ENCODE peak calls at places on chromosomes 2 and 18, in four cellular contexts. One of them, this sample, is unnamed.

GRCh38 chr2:70977605-70978205 is 725 bp upstream of the ANKRD53 start:
- DNase-seq in mesendoderm: no peak
- DNase-seq in H1: peak; percentile 48
- DNase-seq in trophoblast cell: peak; percentile 92
- DNase-seq in this sample: no peak

GRCh38 chr18:68489018-68489792 is 225.7 kb downstream of the TMX3 start:
- DNase-seq in mesendoderm: peak; percentile 67
- DNase-seq in H1: no peak
- DNase-seq in trophoblast cell: no peak
- DNase-seq in this sample: peak; percentile 52

GRCh38 chr2:33051586-33052385 is 105.0 kb downstream of the LTBP1 start:
- DNase-seq in mesendoderm: no peak
- DNase-seq in H1: no peak
- DNase-seq in trophoblast cell: peak; percentile 81
- DNase-seq in this sample: no peak

GRCh38 chr2:222483513-222484039 is 59.2 kb downstream of the SGPP2 start:
- DNase-seq in mesendoderm: peak; percentile 38
- DNase-seq in H1: no peak
- DNase-seq in trophoblast cell: no peak
- DNase-seq in this sample: no peak

GRCh38 chr2:216583157-216583556 is 50.1 kb upstream of the IGFBP2 start:
- DNase-seq in mesendoderm: no peak
- DNase-seq in H1: no peak
- DNase-seq in trophoblast cell: no peak
- DNase-seq in this sample: no peak

GRCh38 chr18:61154866-61155265 is 178.4 kb upstream of the CDH20 start:
- DNase-seq in mesendoderm: no peak
- DNase-seq in H1: no peak
- DNase-seq in trophoblast cell: no peak
- DNase-seq in this sample: no peak

GRCh38 chr2:2148776-2149175 is 182.3 kb downstream of the MYT1L start:
- DNase-seq in mesendoderm: no peak
- DNase-seq in H1: no peak
- DNase-seq in trophoblast cell: no peak
- DNase-seq in this sample: no peak

GRCh38 chr2:39481611-39482010 is 44.5 kb upstream of the MAP4K3 start:
- DNase-seq in mesendoderm: no peak
- DNase-seq in H1: no peak
- DNase-seq in trophoblast cell: no peak
- DNase-seq in this sample: no peak

GRCh38 chr18:61528961-61529360 is 195.7 kb downstream of the CDH20 start:
- DNase-seq in mesendoderm: no peak
- DNase-seq in H1: no peak
- DNase-seq in trophoblast cell: peak; percentile 69
- DNase-seq in this sample: no peak

GRCh38 chr2:219447242-219448098 is 12.8 kb downstream of the SPEG start:
- DNase-seq in mesendoderm: no peak
- DNase-seq in H1: no peak
- DNase-seq in trophoblast cell: no peak
- DNase-seq in this sample: no peak

GRCh38 chr18:61991201-61991600 is 98.4 kb upstream of the RNF152 start:
- DNase-seq in mesendoderm: no peak
- DNase-seq in H1: no peak
- DNase-seq in trophoblast cell: no peak
- DNase-seq in this sample: no peak

GRCh38 chr2:120379916-120380893 is 34.3 kb downstream of the INHBB start:
- DNase-seq in mesendoderm: no peak
- DNase-seq in H1: no peak
- DNase-seq in trophoblast cell: no peak
- DNase-seq in this sample: no peak

GRCh38 chr2:196113061-196113974 is 44.7 kb upstream of the DNAH7 start:
- DNase-seq in mesendoderm: peak; percentile 23
- DNase-seq in H1: no peak
- DNase-seq in trophoblast cell: no peak
- DNase-seq in this sample: no peak

GRCh38 chr2:11056614-11057013 is 98.7 kb upstream of the SLC66A3 start:
- DNase-seq in mesendoderm: no peak
- DNase-seq in H1: no peak
- DNase-seq in trophoblast cell: no peak
- DNase-seq in this sample: no peak

GRCh38 chr2:96762529-96763253 is 2.0 kb downstream of the CNNM4 start:
- DNase-seq in mesendoderm: peak; percentile 85
- DNase-seq in H1: peak; percentile 61
- DNase-seq in trophoblast cell: no peak
- DNase-seq in this sample: peak; percentile 66

GRCh38 chr18:54947115-54947514 is 12.1 kb downstream of the CCDC68 start:
- DNase-seq in mesendoderm: no peak
- DNase-seq in H1: no peak
- DNase-seq in trophoblast cell: no peak
- DNase-seq in this sample: no peak

GRCh38 chr18:54946149-54946581 is 13.1 kb downstream of the CCDC68 start:
- DNase-seq in mesendoderm: no peak
- DNase-seq in H1: no peak
- DNase-seq in trophoblast cell: peak; percentile 36
- DNase-seq in this sample: no peak

GRCh38 chr18:54948350-54948837 is 10.9 kb downstream of the CCDC68 start:
- DNase-seq in mesendoderm: no peak
- DNase-seq in H1: no peak
- DNase-seq in trophoblast cell: no peak
- DNase-seq in this sample: no peak

GRCh38 chr18:54942569-54942968 is 16.7 kb downstream of the CCDC68 start:
- DNase-seq in mesendoderm: no peak
- DNase-seq in H1: no peak
- DNase-seq in trophoblast cell: peak; percentile 45
- DNase-seq in this sample: no peak

GRCh38 chr18:54945726-54946125 is 13.5 kb downstream of the CCDC68 start:
- DNase-seq in mesendoderm: no peak
- DNase-seq in H1: no peak
- DNase-seq in trophoblast cell: no peak
- DNase-seq in this sample: no peak
- H4K8ac ChIP-seq in mesendoderm: no peak overlapping the region
- H4K8ac ChIP-seq in H1: no peak overlapping the region
- H4K8ac ChIP-seq in trophoblast cell: no peak overlapping the region
- H4K8ac ChIP-seq in this sample: no peak overlapping the region

GRCh38 chr2:145356046-145356445 is 836.1 kb upstream of the ZEB2 start:
- DNase-seq in mesendoderm: no peak
- DNase-seq in H1: no peak
- DNase-seq in trophoblast cell: no peak
- DNase-seq in this sample: no peak

DNA sequence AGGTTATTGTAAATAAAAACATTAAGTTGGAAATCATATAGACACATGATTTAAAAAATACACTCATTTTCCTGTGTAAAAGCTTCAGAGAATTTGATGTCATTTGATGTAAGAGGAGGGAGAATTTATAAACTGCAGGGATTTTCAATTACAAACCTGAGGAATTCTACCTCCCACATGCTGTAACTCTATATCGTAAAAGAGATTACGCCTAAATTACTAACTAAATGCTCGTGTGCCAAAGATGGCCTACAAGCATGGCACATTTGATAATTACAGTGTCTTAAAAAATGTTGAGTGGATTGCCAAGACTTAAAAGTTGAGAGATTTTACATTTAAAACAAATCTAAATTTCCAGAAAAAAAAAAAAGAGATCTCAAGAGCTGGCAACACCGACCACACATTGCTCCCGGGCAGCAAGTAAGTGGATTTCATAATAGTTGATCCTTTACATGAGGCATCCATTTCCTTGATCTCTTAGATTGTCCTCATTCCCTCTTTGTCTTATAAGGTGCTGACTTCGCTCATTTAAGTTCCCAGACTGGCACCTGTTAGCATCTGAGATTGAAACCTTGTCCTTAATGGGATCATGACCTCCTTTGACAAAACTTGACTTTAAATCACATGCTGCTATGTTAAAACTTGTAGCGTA is 840.3 kb upstream of the ZEB2 start:
- DNase-seq in mesendoderm: no peak
- DNase-seq in H1: no peak
- DNase-seq in trophoblast cell: no peak
- DNase-seq in this sample: no peak
- H3K4ac ChIP-seq in mesendoderm: no peak overlapping the region
- H3K4ac ChIP-seq in H1: no peak overlapping the region
- H3K4ac ChIP-seq in trophoblast cell: no peak overlapping the region
- H3K4ac ChIP-seq in this sample: no peak overlapping the region

GRCh38 chr2:233314180-233314579 is 6.6 kb downstream of the SAG start:
- DNase-seq in mesendoderm: no peak
- DNase-seq in H1: no peak
- DNase-seq in trophoblast cell: no peak
- DNase-seq in this sample: no peak
- H2AK5ac ChIP-seq in mesendoderm: no peak overlapping the region
- H2AK5ac ChIP-seq in H1: no peak overlapping the region
- H2AK5ac ChIP-seq in trophoblast cell: no peak overlapping the region
- H2AK5ac ChIP-seq in this sample: no peak overlapping the region

GRCh38 chr2:110211938-110212858 is at the start of gene MTLN:
- DNase-seq in mesendoderm: peak; percentile 83
- DNase-seq in H1: peak; percentile 80
- DNase-seq in trophoblast cell: peak; percentile 61
- DNase-seq in this sample: peak; percentile 70

GRCh38 chr2:110216199-110216598 is 3.9 kb upstream of the MTLN start:
- DNase-seq in mesendoderm: no peak
- DNase-seq in H1: no peak
- DNase-seq in trophoblast cell: no peak
- DNase-seq in this sample: no peak

GRCh38 chr2:110216803-110217202 is 4.5 kb upstream of the MTLN start:
- DNase-seq in mesendoderm: no peak
- DNase-seq in H1: no peak
- DNase-seq in trophoblast cell: no peak
- DNase-seq in this sample: no peak

GRCh38 chr2:110219496-110220192 is 7.3 kb upstream of the MTLN start:
- DNase-seq in mesendoderm: no peak
- DNase-seq in H1: no peak
- DNase-seq in trophoblast cell: no peak
- DNase-seq in this sample: no peak

GRCh38 chr2:110215566-110216158 is 3.3 kb upstream of the MTLN start:
- DNase-seq in mesendoderm: no peak
- DNase-seq in H1: no peak
- DNase-seq in trophoblast cell: no peak
- DNase-seq in this sample: no peak
- H4K8ac ChIP-seq in mesendoderm: no peak overlapping the region
- H4K8ac ChIP-seq in H1: no peak overlapping the region
- H4K8ac ChIP-seq in trophoblast cell: no peak overlapping the region
- H4K8ac ChIP-seq in this sample: no peak overlapping the region

GRCh38 chr18:76461148-76461547 is 33.9 kb downstream of the ZNF516 start:
- DNase-seq in mesendoderm: no peak
- DNase-seq in H1: no peak
- DNase-seq in trophoblast cell: no peak
- DNase-seq in this sample: no peak
- H3K4ac ChIP-seq in mesendoderm: no peak overlapping the region
- H3K4ac ChIP-seq in H1: no peak overlapping the region
- H3K4ac ChIP-seq in trophoblast cell: no peak overlapping the region
- H3K4ac ChIP-seq in this sample: no peak overlapping the region

GRCh38 chr2:130371723-130372054 is 15.8 kb downstream of the PTPN18 start:
- DNase-seq in mesendoderm: no peak
- DNase-seq in H1: no peak
- DNase-seq in trophoblast cell: no peak
- DNase-seq in this sample: no peak
- H2AK5ac ChIP-seq in mesendoderm: no peak overlapping the region
- H2AK5ac ChIP-seq in H1: no peak overlapping the region
- H2AK5ac ChIP-seq in trophoblast cell: no peak overlapping the region
- H2AK5ac ChIP-seq in this sample: no peak overlapping the region

GRCh38 chr18:63366270-63366990 is 576 bp downstream of the KDSR start:
- DNase-seq in mesendoderm: peak; percentile 89
- DNase-seq in H1: peak; percentile 58
- DNase-seq in trophoblast cell: peak; percentile 75
- DNase-seq in this sample: peak; percentile 70
- H4K8ac ChIP-seq in mesendoderm: no peak overlapping the region
- H4K8ac ChIP-seq in H1: peak overlapping the region; percentile 31
- H4K8ac ChIP-seq in trophoblast cell: peak overlapping the region; percentile 82
- H4K8ac ChIP-seq in this sample: no peak overlapping the region

GRCh38 chr2:125341353-125341752 is 1314.6 kb upstream of the GYPC start:
- DNase-seq in mesendoderm: no peak
- DNase-seq in H1: no peak
- DNase-seq in trophoblast cell: no peak
- DNase-seq in this sample: no peak
- H3K4ac ChIP-seq in mesendoderm: no peak overlapping the region
- H3K4ac ChIP-seq in H1: no peak overlapping the region
- H3K4ac ChIP-seq in trophoblast cell: no peak overlapping the region
- H3K4ac ChIP-seq in this sample: no peak overlapping the region

This sample was measured in H9.